ENCODE peak calls at places on chromosome 19, in four cellular contexts. S, Y, G and D are unnamed samples.
A peak's percentile ranks its signal among the peaks of the same experiment; 100 is the strongest.

GRCh38 chr19:50325310-50326100 is 3.7 kb downstream of the KCNC3 start:
- DNase-seq in S (peak; percentile 97), Y (peak; percentile 50), G (peak; percentile 42), D (peak; percentile 50)

GRCh38 chr19:8611890-8612806 is 1.6 kb upstream of the ADAMTS10 start:
- DNase-seq in S (peak; percentile 83), Y (peak; percentile 26), G (peak; percentile 40), D (peak; percentile 88)

GRCh38 chr19:28399187-28399586 is 813.8 kb downstream of the UQCRFS1 start:
- DNase-seq in S (no peak), Y (no peak), G (no peak), D (no peak)

GRCh38 chr19:48249502-48250014 is 6.2 kb downstream of the CARD8 start:
- DNase-seq in S (no peak), Y (peak; percentile 57), G (no peak), D (no peak)

GRCh38 chr19:17948967-17949930 is 16.4 kb downstream of the CCDC124 start:
- DNase-seq in S (no peak), Y (no peak), G (no peak), D (no peak)

GRCh38 chr19:44677019-44677809 is 5.9 kb downstream of the CEACAM19 start:
- DNase-seq in S (peak; percentile 72), Y (peak; percentile 79), G (peak; percentile 82), D (peak; percentile 78)

GRCh38 chr19:29622191-29623070 is 16.3 kb downstream of the POP4 start:
- DNase-seq in S (peak; percentile 74), Y (peak; percentile 38), G (no peak), D (peak; percentile 29)

GRCh38 chr19:56270676-56271075 is 1.9 kb upstream of the EDDM13 start:
- DNase-seq in S (peak; percentile 18), Y (peak; percentile 46), G (no peak), D (no peak)

GRCh38 chr19:46924874-46925547 is 64.2 kb downstream of the ARHGAP35 start:
- DNase-seq in S (no peak), Y (peak; percentile 74), G (no peak), D (no peak)

GRCh38 chr19:2491130-2491801 is 15.3 kb downstream of the GADD45B start:
- DNase-seq in S (peak; percentile 78), Y (peak; percentile 73), G (peak; percentile 96), D (peak; percentile 98)

GRCh38 chr19:2454962-2455409 is 1.8 kb downstream of the LMNB2 start:
- DNase-seq in S (no peak), Y (no peak), G (no peak), D (no peak)

GRCh38 chr19:44968670-44969069 is 13.5 kb downstream of the CLPTM1 start:
- DNase-seq in S (no peak), Y (no peak), G (no peak), D (no peak)

GRCh38 chr19:47109541-47110375 is 3.8 kb downstream of the ZC3H4 start:
- DNase-seq in S (no peak), Y (peak; percentile 42), G (peak; percentile 55), D (no peak)

GRCh38 chr19:54422136-54422535 is 6.9 kb downstream of the TTYH1 start:
- DNase-seq in S (no peak), Y (no peak), G (no peak), D (no peak)

GRCh38 chr19:18587561-18587960 is 1.0 kb upstream of the REX1BD start:
- DNase-seq in S (no peak), Y (no peak), G (no peak), D (no peak)

GRCh38 chr19:10209305-10209704 is 14.6 kb upstream of the DNMT1 start:
- DNase-seq in S (peak; percentile 35), Y (peak; percentile 80), G (peak; percentile 59), D (no peak)

GRCh38 chr19:50433201-50434180 is 799 bp downstream of the MYBPC2 start:
- DNase-seq in S (no peak), Y (no peak), G (no peak), D (no peak)

GRCh38 chr19:38229585-38230073 is 5.6 kb upstream of the DPF1 start:
- DNase-seq in S (peak; percentile 94), Y (peak; percentile 82), G (peak; percentile 91), D (peak; percentile 81)

GRCh38 chr19:33678796-33679195 is 57.0 kb downstream of the CHST8 start:
- DNase-seq in S (no peak), Y (no peak), G (no peak), D (no peak)

GRCh38 chr19:29044037-29044436 is 168.9 kb downstream of the UQCRFS1 start:
- DNase-seq in S (no peak), Y (no peak), G (no peak), D (no peak)

GRCh38 chr19:10612515-10613119 is 12.7 kb upstream of the SLC44A2 start:
- DNase-seq in S (no peak), Y (no peak), G (no peak), D (no peak)

GRCh38 chr19:39847525-39847924 is 1.3 kb upstream of the FBL start:
- DNase-seq in S (no peak), Y (no peak), G (peak; percentile 27), D (no peak)

GRCh38 chr19:54254195-54254906 is 2.7 kb downstream of the LILRB5 start:
- DNase-seq in S (no peak), Y (no peak), G (no peak), D (no peak)